ENCODE peak calls at places on chromosomes 12 and 14, in five cellular contexts. G is A549, D is HepG2, P is K562, W is H1. T is an unnamed sample.

GRCh38 chr12:94150483-94151225 is 2.3 kb downstream of the PLXNC1 start:
- DNase-seq in G (no peak), P (no peak), D (no peak), W (no peak), T (no peak)

GRCh38 chr12:22625671-22626251 is 790 bp downstream of the ETNK1 start:
- DNase-seq in D (peak), W (no peak), P (peak), G (peak), T (peak)

GRCh38 chr14:52314521-52315354 is 626 bp downstream of the PTGER2 start:
- DNase-seq in W (no peak), D (no peak), G (peak), P (no peak), T (peak)

GRCh38 chr14:96493178-96493577 is 9.0 kb upstream of the PAPOLA start:
- DNase-seq in P (no peak), D (no peak), W (no peak), G (no peak), T (no peak)

GRCh38 chr14:41865894-41866293 is 259.2 kb downstream of the LRFN5 start:
- DNase-seq in G (no peak), P (no peak), W (no peak), D (no peak), T (no peak)

GRCh38 chr12:128068211-128068610 is 198.8 kb upstream of the TMEM132C start:
- DNase-seq in P (no peak), G (no peak), D (no peak), W (no peak), T (no peak)

GRCh38 chr12:20946732-20947131 is 136.2 kb downstream of the SLCO1B3 start:
- DNase-seq in G (no peak), W (no peak), D (peak), P (peak), T (peak)

GRCh38 chr12:57621497-57622292 is 10.5 kb downstream of the ARHGEF25 start:
- DNase-seq in P (peak), W (no peak), D (no peak), G (peak), T (peak)

GRCh38 chr14:83416476-83416875 is 1882.8 kb upstream of the SEL1L start:
- DNase-seq in W (no peak), P (no peak), D (no peak), G (no peak), T (no peak)

GRCh38 chr14:49593016-49593415 is 5.7 kb upstream of the LRR1 start:
- DNase-seq in G (no peak), D (no peak), W (no peak), P (no peak), T (peak)

DNA sequence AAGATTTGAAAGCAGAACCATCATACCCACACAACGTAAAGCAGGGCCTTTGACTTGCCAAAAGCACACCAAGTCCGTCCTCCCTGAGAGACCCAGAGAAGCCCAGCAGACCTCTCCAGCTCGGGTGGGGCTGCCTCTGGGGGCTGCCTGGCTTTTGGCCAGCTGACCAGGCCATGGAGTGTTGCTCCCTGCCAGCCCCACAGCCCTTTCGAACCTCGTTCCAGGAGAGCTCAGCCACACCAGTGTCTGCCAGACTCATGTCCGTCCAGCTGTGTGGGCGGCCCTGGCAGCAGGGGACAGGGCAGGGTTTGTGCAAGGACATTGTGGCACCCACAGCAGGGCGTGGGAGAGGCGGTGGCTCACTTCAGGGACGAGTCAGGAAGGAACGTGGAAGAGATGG is 22.6 kb upstream of the IRF2BPL start:
- DNase-seq in P (no peak), G (no peak), D (no peak), W (no peak), T (no peak)
- TF ChIP-seq POLR2A in P (no peak), G (no peak), D (no peak), W (no peak), T (no peak)

GRCh38 chr12:121378736-121379135 is 21.2 kb upstream of the RNF34 start:
- DNase-seq in P (no peak), G (no peak), D (no peak), W (no peak), T (no peak)

GRCh38 chr12:121371404-121371803 is 19.2 kb upstream of the ANAPC5 start:
- DNase-seq in P (no peak), G (no peak), W (no peak), D (peak), T (no peak)

GRCh38 chr12:121376754-121377697 is 22.9 kb upstream of the RNF34 start:
- DNase-seq in G (no peak), P (no peak), D (peak), W (no peak), T (no peak)

DNA sequence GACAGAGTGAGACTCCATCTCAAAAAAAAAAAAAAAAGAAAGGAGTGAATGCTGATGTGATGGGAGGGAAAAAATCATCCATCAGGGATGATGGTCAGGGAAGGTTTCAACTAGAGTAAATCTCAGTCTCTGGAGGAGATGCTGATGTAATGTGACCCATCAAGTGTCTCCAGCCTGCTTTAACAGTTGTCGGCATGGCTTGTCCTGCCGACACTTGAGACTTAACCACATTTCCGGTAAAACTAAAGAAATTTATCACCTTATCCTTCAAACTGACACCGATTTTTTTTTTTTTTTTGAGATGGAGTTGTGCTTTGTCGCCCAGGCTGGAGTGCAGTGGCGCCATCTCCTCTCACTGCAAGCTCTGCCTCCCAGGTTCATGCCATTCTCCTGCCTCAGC is 21.5 kb upstream of the ANAPC5 start:
- DNase-seq in D (no peak), P (no peak), W (no peak), G (no peak), T (no peak)
- TF ChIP-seq JUN in D (no peak), P (no peak), W (no peak), G (no peak), T (no peak)

DNA sequence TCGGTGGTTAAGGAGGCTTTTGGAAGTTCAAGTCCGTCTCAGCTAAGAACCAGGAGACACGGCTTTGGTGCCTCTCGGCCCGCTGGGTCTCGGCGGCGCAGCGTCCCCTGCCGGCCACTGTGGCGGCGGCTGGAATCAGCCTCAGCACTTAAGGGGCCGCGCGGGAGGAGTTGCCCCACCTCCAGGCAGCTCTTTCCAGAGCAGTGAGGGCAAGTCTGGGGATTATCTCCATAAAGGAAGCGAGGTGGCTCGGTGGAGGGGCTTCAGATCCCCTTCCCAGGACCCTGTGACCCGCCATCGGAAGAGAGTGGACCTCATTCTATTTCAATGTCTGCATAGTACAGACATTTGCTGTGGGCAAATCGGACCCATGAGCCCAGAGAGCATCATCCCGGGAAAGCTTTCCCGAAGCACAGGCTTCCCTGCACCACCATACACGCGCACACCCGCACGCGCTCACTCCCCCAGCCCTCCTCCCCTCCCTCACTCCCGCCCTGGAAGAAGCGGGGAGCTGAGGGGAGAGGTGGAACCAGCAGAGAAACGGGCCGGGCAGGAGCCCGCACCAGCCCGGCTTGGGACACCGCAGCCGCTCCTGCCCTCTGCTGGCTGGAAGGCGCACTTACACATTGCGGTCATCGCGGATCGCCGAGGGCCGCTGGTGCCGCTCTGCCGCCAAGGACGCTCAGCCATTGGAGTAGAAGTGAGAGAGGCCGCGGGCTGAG is 15.9 kb downstream of the RNASE2 start:
- DNase-seq in G (peak), P (peak), D (peak), W (peak), T (peak)
- TF ChIP-seq POLR2A in G (peak), P (no peak), D (peak), W (peak), T (no peak)

DNA sequence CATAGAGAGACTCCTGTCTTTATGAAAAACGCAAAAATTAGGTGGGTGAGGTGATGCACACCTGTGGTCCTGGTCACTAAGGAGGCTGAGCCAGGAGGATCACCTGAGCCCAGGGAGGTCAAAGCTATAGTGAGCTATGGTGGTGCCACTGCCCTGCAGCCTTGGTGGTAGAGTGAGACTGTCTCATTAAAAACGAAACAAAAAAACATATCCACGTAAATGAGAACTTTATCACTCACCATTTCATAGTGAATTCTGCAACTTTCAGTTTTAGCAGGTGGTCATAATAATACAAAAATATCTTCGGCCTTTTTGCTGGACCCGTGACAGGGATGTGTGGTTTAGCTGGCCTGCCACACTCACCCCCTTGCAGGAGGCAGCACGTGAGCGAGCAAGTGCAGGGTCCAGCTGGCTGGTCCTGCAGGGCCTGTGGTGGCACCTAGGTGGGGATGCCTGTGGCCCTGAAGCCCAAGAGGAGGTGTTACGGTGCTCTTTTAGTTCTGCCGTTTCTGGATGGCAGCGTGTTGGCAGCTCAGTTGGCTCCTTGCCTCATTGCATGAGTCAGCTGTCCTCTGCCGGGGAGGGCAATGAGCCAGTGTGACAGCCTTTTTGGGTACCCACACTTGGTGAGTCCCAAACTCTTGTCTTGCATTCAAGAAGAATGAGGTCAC is 1330.7 kb upstream of the TMEM132C start:
- DNase-seq in D (no peak), G (no peak), W (no peak), P (no peak), T (no peak)
- TF ChIP-seq JUN in D (no peak), G (no peak), W (no peak), P (no peak), T (no peak)

GRCh38 chr12:106773945-106774807 is at the start of gene RIC8B:
- DNase-seq in D (peak), W (peak), P (peak), G (peak), T (peak)
- TF ChIP-seq POLR2A in D (peak), W (peak), P (peak), G (peak), T (peak)

DNA sequence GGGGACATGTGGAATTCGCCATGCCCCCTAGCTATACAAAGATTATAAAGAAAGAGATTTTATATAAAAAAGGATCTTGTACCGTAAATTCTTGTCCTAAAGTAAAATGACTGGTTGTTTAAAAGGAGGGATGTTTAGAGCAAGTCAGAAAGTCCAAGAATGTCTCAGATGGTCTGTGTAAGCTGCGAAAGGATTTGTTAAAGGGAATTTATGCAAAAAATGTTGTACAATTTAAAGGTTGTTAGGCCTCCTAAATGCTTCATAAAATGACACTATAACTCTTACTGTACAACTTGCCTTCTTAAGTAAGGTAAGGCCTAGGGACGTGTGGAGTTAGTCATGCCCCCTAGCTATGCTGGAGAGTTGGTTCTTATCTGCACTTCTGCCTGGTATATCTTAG is 237.6 kb downstream of the KCNH5 start:
- DNase-seq in W (no peak), P (no peak), D (no peak), G (no peak), T (no peak)
- TF ChIP-seq JUN in W (no peak), P (no peak), D (no peak), G (no peak), T (no peak)

DNA sequence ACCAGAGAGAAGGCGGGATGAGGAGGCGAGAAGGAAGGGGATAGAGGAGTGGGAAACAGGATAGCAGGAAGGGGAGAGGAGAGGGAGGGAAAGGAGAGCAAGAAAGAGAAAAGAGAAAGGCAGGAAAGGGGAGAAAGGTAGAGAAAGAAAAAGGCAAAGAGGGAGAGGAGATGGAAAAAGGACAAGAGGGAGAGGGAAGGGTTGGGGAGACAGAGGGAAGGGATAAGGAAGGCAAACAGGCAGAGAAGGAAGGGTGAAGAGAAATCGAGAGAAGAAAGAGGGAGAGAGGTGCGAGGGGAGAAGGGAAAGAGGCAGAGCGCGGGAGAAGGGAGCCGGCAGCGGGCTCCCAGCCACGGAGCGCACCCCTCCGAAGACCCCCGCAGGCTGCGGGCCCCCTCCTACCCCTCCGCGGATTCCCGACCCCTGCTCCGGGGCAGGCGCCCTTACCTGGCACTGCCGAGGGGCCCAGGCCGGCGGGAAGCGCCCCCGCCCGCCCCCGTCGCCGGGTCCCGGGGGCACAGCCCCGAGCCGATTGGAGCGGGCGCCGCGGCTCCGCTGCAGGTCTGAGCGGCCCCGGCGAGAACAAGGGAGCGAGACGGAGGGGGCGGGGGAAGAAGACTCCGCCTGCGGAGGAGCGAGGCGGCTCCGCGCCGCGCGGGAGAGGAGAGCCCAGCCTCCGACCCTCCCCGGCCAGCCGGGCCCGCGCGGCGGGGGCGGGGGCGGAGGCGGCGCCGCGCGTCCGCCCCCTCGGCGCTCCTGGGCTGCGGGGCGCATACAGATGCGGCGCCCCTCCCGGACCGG is at the start of gene CDH24:
- DNase-seq in P (peak), G (peak), W (no peak), D (no peak), T (peak)
- TF ChIP-seq POLR2A in P (no peak), G (peak), W (no peak), D (no peak), T (peak)

GRCh38 chr12:10690906-10691305 is 17.1 kb upstream of the STYK1 start:
- DNase-seq in D (no peak), P (no peak), W (no peak), G (no peak), T (no peak)

GRCh38 chr12:10689146-10689545 is 15.3 kb upstream of the STYK1 start:
- DNase-seq in D (no peak), P (no peak), W (no peak), G (no peak), T (no peak)

GRCh38 chr12:10688042-10688441 is 14.2 kb upstream of the STYK1 start:
- DNase-seq in W (no peak), D (no peak), P (no peak), G (no peak), T (no peak)
- TF ChIP-seq JUN in W (no peak), D (no peak), P (no peak), G (no peak), T (no peak)